ENCODE peak calls at places on chromosomes 3 and 15, in eight cellular contexts. W is T-helper 17 cell, G is KBM-7, K is astrocyte, V is spleen, Z is AG10803, J is hippocampal formation, F is fibroblast of the conjunctiva. H is an unnamed sample.

GRCh38 chr3:137514853-137515252 is 249.3 kb upstream of the SOX14 start:
- DNase-seq in W (no peak), K (no peak), G (no peak), F (no peak), V (no peak), Z (no peak), J (no peak), H (no peak)

GRCh38 chr15:24954783-24955548 is at the start of the genes SNRPN and SNURF:
- DNase-seq in K (peak; percentile 68), V (peak; percentile 91), Z (peak; percentile 72), W (peak; percentile 54), G (no peak), J (peak; percentile 29), F (peak; percentile 35), H (peak; percentile 1)

GRCh38 chr3:4821975-4822374 is 157.3 kb upstream of the BHLHE40 start:
- DNase-seq in W (peak; percentile 61), V (peak; percentile 87), K (no peak), G (no peak), Z (no peak), F (no peak), J (no peak), H (no peak)

GRCh38 chr3:131708216-131708615 is 205.4 kb upstream of the MRPL3 start:
- DNase-seq in K (peak; percentile 45), Z (peak; percentile 61), F (no peak), J (no peak), W (no peak), V (no peak), G (no peak), H (no peak)

GRCh38 chr3:152321321-152321720 is 52.6 kb downstream of the MBNL1 start:
- DNase-seq in W (no peak), V (no peak), Z (no peak), G (no peak), F (no peak), K (no peak), J (no peak), H (no peak)

GRCh38 chr15:66239514-66239913 is 14.0 kb downstream of the MEGF11 start:
- DNase-seq in K (no peak), F (no peak), J (no peak), G (no peak), Z (no peak), W (no peak), V (peak; percentile 47), H (no peak)

GRCh38 chr3:79366414-79366813 is 401.4 kb downstream of the ROBO1 start:
- DNase-seq in Z (no peak), V (no peak), K (peak; percentile 16), G (no peak), J (no peak), F (no peak), W (no peak), H (no peak)

GRCh38 chr3:157127831-157128767 is 31.8 kb downstream of the CCNL1 start:
- DNase-seq in G (no peak), K (peak; percentile 86), W (peak; percentile 33), V (no peak), Z (peak; percentile 62), F (no peak), J (no peak), H (no peak)

GRCh38 chr15:93167291-93167690 is 78.3 kb upstream of the RGMA start:
- DNase-seq in G (no peak), J (no peak), W (no peak), K (no peak), F (no peak), V (no peak), Z (no peak), H (no peak)

GRCh38 chr3:142993958-142994442 is 7.4 kb upstream of the U2SURP start:
- DNase-seq in F (peak; percentile 80), V (no peak), G (peak; percentile 78), J (peak; percentile 58), K (peak; percentile 36), Z (peak; percentile 83), W (peak; percentile 41), H (peak; percentile 4)

GRCh38 chr3:131174752-131175151 is 148.1 kb downstream of the NEK11 start:
- DNase-seq in F (no peak), G (peak; percentile 82), W (no peak), Z (peak; percentile 8), K (peak; percentile 27), V (no peak), J (no peak), H (no peak)

GRCh38 chr3:26193558-26193957 is 403.7 kb downstream of the OXSM start:
- DNase-seq in G (no peak), K (no peak), F (no peak), J (no peak), Z (no peak), V (no peak), W (no peak), H (no peak)

GRCh38 chr3:190117995-190118394 is 2.7 kb downstream of the P3H2 start:
- DNase-seq in V (no peak), W (no peak), K (peak; percentile 67), F (no peak), Z (peak; percentile 29), G (no peak), J (no peak), H (no peak)

GRCh38 chr15:35305031-35305555 is 220.0 kb upstream of the NANOGP8 start:
- DNase-seq in F (no peak), J (no peak), W (no peak), K (peak; percentile 49), Z (peak; percentile 17), V (no peak), G (no peak), H (no peak)

GRCh38 chr3:188416041-188416440 is 262.1 kb downstream of the LPP start:
- DNase-seq in K (no peak), V (no peak), W (no peak), Z (peak; percentile 14), G (no peak), J (no peak), F (no peak), H (no peak)

GRCh38 chr15:77057072-77057471 is 13.8 kb downstream of the TSPAN3 start:
- DNase-seq in F (no peak), J (no peak), V (no peak), Z (peak; percentile 11), G (no peak), K (no peak), W (no peak), H (no peak)

GRCh38 chr3:73214846-73215245 is 153.4 kb downstream of the EBLN2 start:
- DNase-seq in F (no peak), J (no peak), K (no peak), W (no peak), G (no peak), Z (peak; percentile 68), V (no peak), H (no peak)

GRCh38 chr3:186534113-186534669 is 10.0 kb downstream of the CRYGS start:
- DNase-seq in V (no peak), G (peak; percentile 63), Z (no peak), J (no peak), K (no peak), F (no peak), W (peak; percentile 12), H (no peak)

GRCh38 chr3:25663324-25664065 is 1.2 kb downstream of the TOP2B start:
- DNase-seq in Z (peak; percentile 21), G (peak; percentile 73), K (peak; percentile 12), V (no peak), W (no peak), F (no peak), J (peak; percentile 73), H (no peak)

GRCh38 chr15:31814082-31814481 is 216.2 kb upstream of the CHRNA7 start:
- DNase-seq in F (no peak), W (no peak), Z (no peak), G (no peak), K (no peak), V (no peak), J (peak; percentile 53), H (no peak)

GRCh38 chr15:72902245-72902928 is 118.8 kb upstream of the ADPGK start:
- DNase-seq in G (no peak), J (no peak), V (no peak), Z (peak; percentile 88), K (peak; percentile 90), W (no peak), F (peak; percentile 4), H (no peak)

GRCh38 chr3:140292684-140293083 is 357.7 kb downstream of the CLSTN2 start:
- DNase-seq in K (peak; percentile 96), V (no peak), F (peak; percentile 56), W (no peak), Z (peak; percentile 92), J (no peak), G (no peak), H (no peak)

GRCh38 chr3:144463916-144464315 is 492.3 kb downstream of the DIPK2A start:
- DNase-seq in K (no peak), W (no peak), V (no peak), F (no peak), Z (no peak), J (no peak), G (no peak), H (no peak)

GRCh38 chr3:55723653-55724406 is 236.7 kb upstream of the WNT5A start:
- DNase-seq in G (no peak), K (no peak), J (no peak), W (no peak), Z (no peak), V (no peak), F (no peak), H (no peak)

GRCh38 chr3:52487788-52488691 is 7.1 kb upstream of the STAB1 start:
- DNase-seq in Z (no peak), V (peak; percentile 73), J (no peak), F (no peak), G (no peak), W (no peak), K (no peak), H (no peak)

GRCh38 chr3:70090322-70090913 is 90.9 kb downstream of the SAMMSON start:
- DNase-seq in V (no peak), J (peak; percentile 26), F (peak; percentile 4), W (no peak), Z (peak; percentile 14), G (peak; percentile 4), K (no peak), H (no peak)

GRCh38 chr3:123449986-123450474 is 1.1 kb upstream of the ADCY5 start:
- DNase-seq in J (no peak), V (no peak), F (no peak), G (no peak), K (no peak), Z (no peak), W (no peak), H (no peak)

GRCh38 chr15:64134322-64134829 is 17.2 kb upstream of the SNX22 start:
- DNase-seq in K (peak; percentile 20), V (peak; percentile 73), F (peak; percentile 21), G (no peak), J (peak; percentile 36), W (no peak), Z (peak; percentile 39), H (no peak)

GRCh38 chr3:40306336-40306735 is 3.2 kb upstream of the EIF1B start:
- DNase-seq in V (no peak), F (no peak), K (peak; percentile 43), W (no peak), G (no peak), J (no peak), Z (peak; percentile 57), H (no peak)

GRCh38 chr3:37053753-37054152 is 60.4 kb downstream of the MLH1 start:
- DNase-seq in G (no peak), Z (no peak), V (no peak), F (no peak), W (no peak), K (no peak), J (no peak), H (no peak)

GRCh38 chr15:100902436-100903190 is 16.5 kb upstream of the LRRK1 start:
- DNase-seq in K (peak; percentile 66), F (peak; percentile 80), W (no peak), Z (peak; percentile 87), J (no peak), G (peak; percentile 72), V (peak; percentile 90), H (no peak)

GRCh38 chr15:101025116-101025885 is 106.1 kb downstream of the LRRK1 start:
- DNase-seq in J (no peak), G (no peak), W (no peak), K (no peak), Z (no peak), V (no peak), F (no peak), H (no peak)

GRCh38 chr3:52754373-52754772 is 16.4 kb downstream of the NEK4 start:
- DNase-seq in V (no peak), J (no peak), Z (no peak), F (no peak), W (no peak), K (no peak), G (no peak), H (no peak)